ENCODE peak calls at places on chromosome 15, in five cellular contexts. One of them, this sample, is unnamed.

GRCh38 chr15:80953001-80953952 is 36.3 kb downstream of the MESD start:
- DNase-seq in body of pancreas: no peak
- DNase-seq in Peyer's patch: no peak
- DNase-seq in endothelial cell of umbilical vein: no peak
- DNase-seq in tibial nerve: no peak
- DNase-seq in this sample: no peak

GRCh38 chr15:82571722-82572222 is 31.5 kb upstream of the RPS17 start:
- DNase-seq in body of pancreas: peak
- DNase-seq in Peyer's patch: no peak
- DNase-seq in endothelial cell of umbilical vein: no peak
- DNase-seq in tibial nerve: peak
- DNase-seq in this sample: no peak

GRCh38 chr15:31930967-31931366 is 99.3 kb upstream of the CHRNA7 start:
- DNase-seq in body of pancreas: no peak
- DNase-seq in Peyer's patch: no peak
- DNase-seq in endothelial cell of umbilical vein: no peak
- DNase-seq in tibial nerve: no peak
- DNase-seq in this sample: no peak

GRCh38 chr15:60392986-60393811 is 4.6 kb downstream of the ANXA2 start:
- DNase-seq in body of pancreas: peak
- DNase-seq in Peyer's patch: no peak
- DNase-seq in endothelial cell of umbilical vein: peak
- DNase-seq in tibial nerve: peak
- DNase-seq in this sample: peak

GRCh38 chr15:90552162-90552928 is 22.6 kb downstream of the CRTC3 start:
- DNase-seq in body of pancreas: no peak
- DNase-seq in Peyer's patch: no peak
- DNase-seq in endothelial cell of umbilical vein: no peak
- DNase-seq in tibial nerve: no peak
- DNase-seq in this sample: no peak

GRCh38 chr15:90126457-90127435 is 24.5 kb upstream of the IDH2 start:
- DNase-seq in body of pancreas: peak
- DNase-seq in Peyer's patch: no peak
- DNase-seq in endothelial cell of umbilical vein: no peak
- DNase-seq in tibial nerve: no peak
- DNase-seq in this sample: no peak

GRCh38 chr15:89526601-89527441 is 30.4 kb upstream of the RHCG start:
- DNase-seq in body of pancreas: no peak
- DNase-seq in Peyer's patch: no peak
- DNase-seq in endothelial cell of umbilical vein: no peak
- DNase-seq in tibial nerve: no peak
- DNase-seq in this sample: no peak

GRCh38 chr15:39427705-39428104 is 153.2 kb upstream of the THBS1 start:
- DNase-seq in body of pancreas: no peak
- DNase-seq in Peyer's patch: no peak
- DNase-seq in endothelial cell of umbilical vein: no peak
- DNase-seq in tibial nerve: no peak
- DNase-seq in this sample: peak

GRCh38 chr15:77409259-77410156 is 10.4 kb downstream of the PEAK1 start:
- DNase-seq in body of pancreas: no peak
- DNase-seq in Peyer's patch: peak
- DNase-seq in endothelial cell of umbilical vein: no peak
- DNase-seq in tibial nerve: peak
- DNase-seq in this sample: no peak

GRCh38 chr15:73781038-73781925 is 28.1 kb upstream of the INSYN1 start:
- DNase-seq in body of pancreas: no peak
- DNase-seq in Peyer's patch: no peak
- DNase-seq in endothelial cell of umbilical vein: no peak
- DNase-seq in tibial nerve: no peak
- DNase-seq in this sample: peak

GRCh38 chr15:68578960-68579935 is at the start of gene CORO2B:
- DNase-seq in body of pancreas: no peak
- DNase-seq in Peyer's patch: no peak
- DNase-seq in endothelial cell of umbilical vein: no peak
- DNase-seq in tibial nerve: peak
- DNase-seq in this sample: no peak

GRCh38 chr15:91253605-91254004 is 153.5 kb downstream of the SV2B start:
- DNase-seq in body of pancreas: no peak
- DNase-seq in Peyer's patch: no peak
- DNase-seq in endothelial cell of umbilical vein: no peak
- DNase-seq in tibial nerve: no peak
- DNase-seq in this sample: no peak

GRCh38 chr15:89781891-89782618 is 5.9 kb downstream of the MESP2 start:
- DNase-seq in body of pancreas: no peak
- DNase-seq in Peyer's patch: no peak
- DNase-seq in endothelial cell of umbilical vein: no peak
- DNase-seq in tibial nerve: no peak
- DNase-seq in this sample: peak

GRCh38 chr15:92521624-92522008 is 127.9 kb downstream of the ST8SIA2 start:
- DNase-seq in body of pancreas: peak
- DNase-seq in Peyer's patch: peak
- DNase-seq in endothelial cell of umbilical vein: peak
- DNase-seq in tibial nerve: peak
- DNase-seq in this sample: peak

GRCh38 chr15:68389936-68390790 is 41.8 kb downstream of the ITGA11 start:
- DNase-seq in body of pancreas: no peak
- DNase-seq in Peyer's patch: no peak
- DNase-seq in endothelial cell of umbilical vein: peak
- DNase-seq in tibial nerve: no peak
- DNase-seq in this sample: no peak

GRCh38 chr15:41858756-41859155 is 20.1 kb downstream of the PLA2G4B start:
- DNase-seq in body of pancreas: no peak
- DNase-seq in Peyer's patch: no peak
- DNase-seq in endothelial cell of umbilical vein: no peak
- DNase-seq in tibial nerve: no peak
- DNase-seq in this sample: no peak

GRCh38 chr15:85403745-85404144 is 23.3 kb downstream of the AKAP13 start:
- DNase-seq in body of pancreas: no peak
- DNase-seq in Peyer's patch: no peak
- DNase-seq in endothelial cell of umbilical vein: no peak
- DNase-seq in tibial nerve: peak
- DNase-seq in this sample: no peak

DNA sequence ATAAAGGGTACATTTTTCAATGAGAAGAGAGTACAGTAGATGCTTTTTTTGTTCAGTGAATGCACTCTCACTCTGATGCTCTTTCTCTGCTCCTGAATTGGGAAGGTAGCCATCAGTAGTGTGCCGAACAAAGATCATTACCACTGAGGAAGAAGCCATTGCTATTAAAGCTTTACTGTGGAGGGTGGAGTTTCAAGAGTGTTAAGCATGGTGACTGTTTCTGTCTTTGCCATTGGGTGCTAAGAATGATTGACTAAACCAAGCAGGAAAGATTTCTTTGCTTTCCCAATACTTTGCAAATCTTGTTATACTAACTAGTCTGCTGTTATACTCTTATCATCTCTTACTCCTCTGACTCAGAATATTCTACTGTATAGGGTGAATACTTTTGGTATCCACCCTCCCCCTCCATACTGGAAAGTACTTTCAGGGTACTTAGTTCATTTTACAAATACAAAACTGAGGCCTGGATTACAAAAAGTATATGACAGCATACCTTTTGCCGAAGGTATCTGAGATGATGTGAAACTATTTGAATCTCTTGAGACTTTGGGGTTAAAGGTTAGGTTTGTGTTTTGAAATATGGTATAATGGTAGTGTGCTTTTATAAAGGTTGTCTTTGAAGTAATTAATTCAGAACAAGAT is 1.7 kb downstream of the RAB11A start:
- DNase-seq in body of pancreas: no peak
- DNase-seq in Peyer's patch: no peak
- DNase-seq in endothelial cell of umbilical vein: peak
- DNase-seq in tibial nerve: no peak
- DNase-seq in this sample: peak
- TF ChIP-seq POLR2A in body of pancreas: no peak
- TF ChIP-seq POLR2A in Peyer's patch: peak
- TF ChIP-seq POLR2A in endothelial cell of umbilical vein: peak
- TF ChIP-seq POLR2A in tibial nerve: no peak
- TF ChIP-seq POLR2A in this sample: no peak

GRCh38 chr15:65533057-65533752 is 2.9 kb downstream of the HACD3 start:
- DNase-seq in body of pancreas: no peak
- DNase-seq in Peyer's patch: no peak
- DNase-seq in endothelial cell of umbilical vein: no peak
- DNase-seq in tibial nerve: no peak
- DNase-seq in this sample: peak

GRCh38 chr15:65529754-65530317 is 427 bp upstream of the HACD3 start:
- DNase-seq in body of pancreas: no peak
- DNase-seq in Peyer's patch: no peak
- DNase-seq in endothelial cell of umbilical vein: no peak
- DNase-seq in tibial nerve: no peak
- DNase-seq in this sample: no peak

GRCh38 chr15:65532738-65533051 is 2.4 kb downstream of the HACD3 start:
- DNase-seq in body of pancreas: no peak
- DNase-seq in Peyer's patch: no peak
- DNase-seq in endothelial cell of umbilical vein: no peak
- DNase-seq in tibial nerve: no peak
- DNase-seq in this sample: peak

GRCh38 chr15:65528461-65529060 is 1.7 kb upstream of the HACD3 start:
- DNase-seq in body of pancreas: no peak
- DNase-seq in Peyer's patch: no peak
- DNase-seq in endothelial cell of umbilical vein: no peak
- DNase-seq in tibial nerve: no peak
- DNase-seq in this sample: no peak

DNA sequence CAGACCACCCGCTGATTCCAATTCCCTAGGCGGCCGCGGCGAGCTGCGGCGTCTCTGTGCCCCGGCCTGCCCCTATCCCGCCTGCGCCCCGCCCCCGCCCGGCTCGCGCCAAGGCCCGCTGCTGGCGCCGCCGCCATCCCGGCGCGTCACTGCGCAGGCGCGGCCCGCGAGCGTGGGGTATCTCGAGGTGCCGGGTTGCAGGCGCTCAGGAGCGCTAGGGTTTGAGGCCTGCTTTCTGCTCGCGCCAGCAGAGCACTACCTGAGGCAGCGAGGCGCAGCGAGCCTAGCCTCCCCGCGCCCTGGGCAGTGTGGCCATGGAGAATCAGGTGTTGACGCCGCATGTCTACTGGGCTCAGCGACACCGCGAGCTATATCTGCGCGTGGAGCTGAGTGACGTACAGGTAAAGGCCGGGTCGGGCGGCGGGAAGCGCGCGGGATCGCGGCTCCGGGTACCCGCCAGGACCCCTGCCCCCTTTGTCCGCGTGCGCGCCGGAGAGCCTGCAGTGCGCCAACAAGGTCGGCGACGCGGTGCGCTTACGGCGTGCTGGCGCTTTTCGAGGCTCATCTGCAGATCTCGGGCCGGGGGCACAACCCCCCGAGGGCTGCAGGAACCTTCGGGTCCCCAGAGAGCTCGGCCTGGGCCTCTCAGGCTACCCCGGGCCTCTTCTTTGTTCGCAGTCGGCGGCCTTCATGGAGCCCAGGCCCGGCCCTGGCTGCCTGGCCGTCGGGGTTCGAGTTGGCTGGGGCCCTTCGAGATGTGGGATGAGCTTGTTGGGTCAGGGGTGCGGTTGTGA is at the start of gene HACD3:
- DNase-seq in body of pancreas: peak
- DNase-seq in Peyer's patch: peak
- DNase-seq in endothelial cell of umbilical vein: peak
- DNase-seq in tibial nerve: peak
- DNase-seq in this sample: peak
- TF ChIP-seq POLR2A in body of pancreas: peak
- TF ChIP-seq POLR2A in Peyer's patch: no peak
- TF ChIP-seq POLR2A in endothelial cell of umbilical vein: peak
- TF ChIP-seq POLR2A in tibial nerve: no peak
- TF ChIP-seq POLR2A in this sample: peak

GRCh38 chr15:50287324-50288116 is 22.0 kb upstream of the HDC start:
- DNase-seq in body of pancreas: no peak
- DNase-seq in Peyer's patch: no peak
- DNase-seq in endothelial cell of umbilical vein: no peak
- DNase-seq in tibial nerve: no peak
- DNase-seq in this sample: no peak
- TF ChIP-seq POLR2A in body of pancreas: no peak
- TF ChIP-seq POLR2A in Peyer's patch: no peak
- TF ChIP-seq POLR2A in endothelial cell of umbilical vein: no peak
- TF ChIP-seq POLR2A in tibial nerve: no peak
- TF ChIP-seq POLR2A in this sample: no peak

GRCh38 chr15:34336947-34337556 is 529 bp downstream of the SLC12A6 start:
- DNase-seq in body of pancreas: no peak
- DNase-seq in Peyer's patch: peak
- DNase-seq in endothelial cell of umbilical vein: no peak
- DNase-seq in tibial nerve: no peak
- DNase-seq in this sample: peak

GRCh38 chr15:34335176-34335575 is 2.4 kb downstream of the SLC12A6 start:
- DNase-seq in body of pancreas: no peak
- DNase-seq in Peyer's patch: no peak
- DNase-seq in endothelial cell of umbilical vein: peak
- DNase-seq in tibial nerve: no peak
- DNase-seq in this sample: peak

GRCh38 chr15:34338347-34338746 is 766 bp upstream of the SLC12A6 start:
- DNase-seq in body of pancreas: no peak
- DNase-seq in Peyer's patch: peak
- DNase-seq in endothelial cell of umbilical vein: no peak
- DNase-seq in tibial nerve: no peak
- DNase-seq in this sample: no peak

GRCh38 chr15:34336333-34336732 is 1.2 kb downstream of the SLC12A6 start:
- DNase-seq in body of pancreas: no peak
- DNase-seq in Peyer's patch: peak
- DNase-seq in endothelial cell of umbilical vein: no peak
- DNase-seq in tibial nerve: no peak
- DNase-seq in this sample: peak

GRCh38 chr15:34337557-34338306 is at the start of gene SLC12A6:
- DNase-seq in body of pancreas: peak
- DNase-seq in Peyer's patch: peak
- DNase-seq in endothelial cell of umbilical vein: peak
- DNase-seq in tibial nerve: peak
- DNase-seq in this sample: peak
- TF ChIP-seq POLR2A in body of pancreas: peak
- TF ChIP-seq POLR2A in Peyer's patch: peak
- TF ChIP-seq POLR2A in endothelial cell of umbilical vein: peak
- TF ChIP-seq POLR2A in tibial nerve: peak
- TF ChIP-seq POLR2A in this sample: peak

This sample was measured in erythroblast.